ENCODE peak calls at places on chromosome 22, in ten cellular contexts. R, I, G, H, U, O, X, L, W and B are unnamed samples.

GRCh38 chr22:26673485-26673884 is 16.1 kb downstream of the MIAT start:
- DNase-seq in L (no peak), U (peak), H (no peak), R (no peak), G (no peak), O (peak), X (no peak), W (no peak), I (no peak), B (no peak)

GRCh38 chr22:46090051-46090591 is 60.2 kb upstream of the PPARA start:
- DNase-seq in I (no peak), X (peak), G (no peak), O (no peak), L (no peak), U (no peak), H (no peak), W (no peak), R (no peak), B (no peak)

GRCh38 chr22:30880847-30881246 is 87.7 kb downstream of the MORC2 start:
- DNase-seq in O (no peak), I (no peak), R (no peak), U (no peak), G (no peak), X (no peak), W (no peak), H (no peak), L (no peak), B (no peak)

GRCh38 chr22:45720875-45721378 is 49.3 kb downstream of the ATXN10 start:
- DNase-seq in L (no peak), O (no peak), I (no peak), H (no peak), G (no peak), X (no peak), R (no peak), W (no peak), U (no peak), B (no peak)

GRCh38 chr22:39496131-39496838 is 5.8 kb upstream of the MIEF1 start:
- DNase-seq in G (no peak), O (peak), W (peak), R (no peak), L (no peak), H (peak), X (peak), U (peak), I (peak), B (peak)

GRCh38 chr22:26239561-26239960 is 70.3 kb downstream of the SEZ6L start:
- DNase-seq in I (no peak), O (no peak), L (no peak), G (no peak), X (no peak), W (no peak), U (peak), H (no peak), R (no peak), B (no peak)

GRCh38 chr22:39027717-39028116 is 6.8 kb downstream of the APOBEC3D start:
- DNase-seq in U (no peak), O (no peak), L (no peak), G (no peak), I (no peak), X (no peak), H (no peak), W (no peak), R (no peak), B (no peak)

GRCh38 chr22:31800065-31800464 is 46.2 kb downstream of the DEPDC5 start:
- DNase-seq in L (no peak), X (no peak), H (no peak), W (no peak), O (no peak), U (peak), G (no peak), R (no peak), I (no peak), B (no peak)

GRCh38 chr22:50186789-50187523 is 1.2 kb downstream of the TRABD start:
- DNase-seq in I (no peak), U (no peak), H (no peak), W (no peak), R (no peak), O (peak), X (peak), L (no peak), G (no peak), B (no peak)

GRCh38 chr22:25475554-25476022 is 88.9 kb upstream of the GRK3 start:
- DNase-seq in R (no peak), G (no peak), U (peak), O (no peak), I (no peak), X (peak), H (no peak), L (no peak), W (no peak), B (no peak)

GRCh38 chr22:42172385-42173172 is 42.0 kb upstream of the CYP2D6 start:
- DNase-seq in W (no peak), G (no peak), U (no peak), X (peak), R (no peak), L (no peak), H (no peak), I (no peak), O (no peak), B (no peak)

GRCh38 chr22:46007848-46008261 is 30.9 kb upstream of the WNT7B start:
- DNase-seq in R (peak), I (no peak), U (peak), X (no peak), O (no peak), H (no peak), L (no peak), G (no peak), W (no peak), B (peak)

GRCh38 chr22:30611197-30611596 is 4.2 kb downstream of the TCN2 start:
- DNase-seq in X (no peak), W (no peak), L (no peak), O (no peak), H (no peak), U (no peak), R (no peak), I (no peak), G (no peak), B (no peak)

GRCh38 chr22:20781272-20781990 is 7.5 kb downstream of the SERPIND1 start:
- DNase-seq in G (no peak), W (no peak), U (no peak), R (no peak), X (no peak), O (peak), I (no peak), H (no peak), L (peak), B (no peak)

GRCh38 chr22:48700180-48700565 is 1127.5 kb downstream of the BRD1 start:
- DNase-seq in R (no peak), X (no peak), O (no peak), L (no peak), G (no peak), I (no peak), W (no peak), U (no peak), H (no peak), B (no peak)

GRCh38 chr22:47443836-47444745 is 681.6 kb downstream of the TBC1D22A start:
- DNase-seq in R (no peak), H (no peak), O (no peak), G (no peak), U (no peak), W (no peak), X (no peak), I (no peak), L (no peak), B (no peak)

GRCh38 chr22:17807571-17808410 is 33.5 kb upstream of the BID start:
- DNase-seq in X (no peak), I (no peak), G (no peak), W (no peak), R (no peak), L (no peak), U (no peak), H (no peak), O (no peak), B (no peak)

GRCh38 chr22:35629406-35630234 is 12.5 kb upstream of the MB start:
- DNase-seq in I (no peak), X (no peak), O (peak), L (peak), G (peak), H (no peak), U (peak), R (peak), W (peak), B (peak)